ENCODE peak calls at places on chromosomes 7 and 10, in four cellular contexts. D is keratinocyte, J is MM.1S, P is HCT116. Y is an unnamed sample.

GRCh38 chr7:96009162-96009561 is 236.8 kb downstream of the DYNC1I1 start:
- DNase-seq in D (no peak), J (no peak), P (no peak), Y (no peak)

GRCh38 chr10:34311679-34312078 is 503.4 kb downstream of the PARD3 start:
- DNase-seq in D (no peak), J (no peak), P (no peak), Y (no peak)

GRCh38 chr7:48004023-48004422 is 24.6 kb upstream of the HUS1 start:
- DNase-seq in D (no peak), J (no peak), P (no peak), Y (no peak)

GRCh38 chr7:127954371-127954770 is 76.9 kb downstream of the LRRC4 start:
- DNase-seq in D (no peak), J (no peak), P (no peak), Y (no peak)

GRCh38 chr10:69851306-69851705 is 49.6 kb downstream of the COL13A1 start:
- DNase-seq in D (no peak), J (no peak), P (no peak), Y (no peak)

GRCh38 chr10:14009315-14010082 is 321.2 kb downstream of the FRMD4A start:
- DNase-seq in D (no peak), J (no peak), P (no peak), Y (peak)

GRCh38 chr10:8346861-8347260 is 292.4 kb downstream of the GATA3 start:
- DNase-seq in D (no peak), J (no peak), P (no peak), Y (no peak)

GRCh38 chr10:129892571-129893045 is 71.5 kb downstream of the EBF3 start:
- DNase-seq in D (no peak), J (no peak), P (no peak), Y (no peak)

GRCh38 chr7:54921116-54921515 is 97.7 kb upstream of the EGFR start:
- DNase-seq in D (no peak), J (no peak), P (no peak), Y (no peak)

GRCh38 chr10:92014620-92015019 is 91.0 kb downstream of the BTAF1 start:
- DNase-seq in D (no peak), J (no peak), P (no peak), Y (no peak)

GRCh38 chr7:117645456-117646181 is 165.8 kb downstream of the CFTR start:
- DNase-seq in D (peak), J (no peak), P (no peak), Y (peak)

GRCh38 chr7:266851-267840 is 22.8 kb upstream of the FOXL3 start:
- DNase-seq in D (no peak), J (no peak), P (no peak), Y (peak)

GRCh38 chr7:82481499-82482097 is 38.0 kb upstream of the CACNA2D1 start:
- DNase-seq in D (no peak), J (peak), P (peak), Y (peak)

GRCh38 chr7:118311121-118311803 is 86.8 kb downstream of the ANKRD7 start:
- DNase-seq in D (no peak), J (peak), P (peak), Y (peak)

GRCh38 chr10:31622993-31623392 is 304.0 kb downstream of the ZEB1 start:
- DNase-seq in D (no peak), J (no peak), P (no peak), Y (no peak)

GRCh38 chr7:5481241-5482019 is 57.8 kb upstream of the TNRC18 start:
- DNase-seq in D (no peak), J (no peak), P (no peak), Y (no peak)

GRCh38 chr10:63722537-63722936 is 201.3 kb downstream of the REEP3 start:
- DNase-seq in D (no peak), J (no peak), P (no peak), Y (no peak)

GRCh38 chr10:86817246-86817645 is 60.8 kb downstream of the BMPR1A start:
- DNase-seq in D (no peak), J (no peak), P (no peak), Y (peak)

GRCh38 chr7:23893942-23894890 is 184.2 kb downstream of the STK31 start:
- DNase-seq in D (no peak), J (peak), P (no peak), Y (no peak)

GRCh38 chr7:36644625-36645422 is 79.5 kb downstream of the AOAH start:
- DNase-seq in D (no peak), J (no peak), P (no peak), Y (no peak)

GRCh38 chr7:133295484-133295883 is 42.6 kb downstream of the EXOC4 start:
- DNase-seq in D (no peak), J (no peak), P (no peak), Y (no peak)

GRCh38 chr10:13162013-13162364 is 631 bp downstream of the MCM10 start:
- DNase-seq in D (no peak), J (peak), P (no peak), Y (no peak)

GRCh38 chr10:59829601-59830000 is 76.3 kb upstream of the MRLN start:
- DNase-seq in D (no peak), J (no peak), P (no peak), Y (no peak)

GRCh38 chr7:158280467-158281154 is 307.0 kb downstream of the PTPRN2 start:
- DNase-seq in D (no peak), J (no peak), P (no peak), Y (no peak)

GRCh38 chr7:55075464-55075971 is 56.7 kb downstream of the EGFR start:
- DNase-seq in D (no peak), J (no peak), P (no peak), Y (no peak)

GRCh38 chr7:122881324-122881723 is 4.9 kb downstream of the CADPS2 start:
- DNase-seq in D (no peak), J (no peak), P (no peak), Y (no peak)

GRCh38 chr10:71752391-71753090 is 20.8 kb downstream of the VSIR start:
- DNase-seq in D (no peak), J (peak), P (no peak), Y (no peak)

GRCh38 chr7:134736381-134736780 is 43.1 kb upstream of the CALD1 start:
- DNase-seq in D (no peak), J (no peak), P (no peak), Y (no peak)

GRCh38 chr10:102669206-102670064 is 25.2 kb downstream of the TRIM8 start:
- DNase-seq in D (no peak), J (peak), P (peak), Y (peak)

GRCh38 chr10:11373626-11374310 is 237.7 kb downstream of the USP6NL start:
- DNase-seq in D (no peak), J (no peak), P (no peak), Y (no peak)

GRCh38 chr10:110496553-110497437 is 912 bp upstream of the DUSP5 start:
- DNase-seq in D (no peak), J (no peak), P (no peak), Y (no peak)

GRCh38 chr10:101655581-101655980 is 39.4 kb downstream of the FBXW4 start:
- DNase-seq in D (no peak), J (no peak), P (no peak), Y (no peak)

GRCh38 chr7:138935438-138936079 is 45.6 kb downstream of the KIAA1549 start:
- DNase-seq in D (peak), J (no peak), P (peak), Y (peak)

GRCh38 chr10:84258034-84258695 is 13.3 kb downstream of the RGR start:
- DNase-seq in D (no peak), J (no peak), P (no peak), Y (no peak)

GRCh38 chr7:44489955-44490350 is 505 bp downstream of the NUDCD3 start:
- DNase-seq in D (no peak), J (no peak), P (no peak), Y (no peak)

GRCh38 chr10:49055231-49055850 is 60.0 kb downstream of the VSTM4 start:
- DNase-seq in D (no peak), J (no peak), P (no peak), Y (no peak)

GRCh38 chr10:2145486-2145885 is 408.2 kb upstream of the ADARB2 start:
- DNase-seq in D (no peak), J (no peak), P (no peak), Y (no peak)
- H3K9ac ChIP-seq in D (no peak), J (no peak), P (no peak), Y (no peak)

GRCh38 chr10:43671659-43672555 is 23.2 kb upstream of the ZNF32 start:
- DNase-seq in D (no peak), J (peak), P (peak), Y (peak)

GRCh38 chr10:43665054-43665453 is 16.4 kb upstream of the ZNF32 start:
- DNase-seq in D (no peak), J (no peak), P (no peak), Y (no peak)

GRCh38 chr10:43666551-43666950 is 17.9 kb upstream of the ZNF32 start:
- DNase-seq in D (no peak), J (no peak), P (no peak), Y (no peak)

GRCh38 chr10:43667736-43668371 is 19.2 kb upstream of the ZNF32 start:
- DNase-seq in D (no peak), J (no peak), P (no peak), Y (no peak)

GRCh38 chr10:43667317-43667731 is 18.6 kb upstream of the ZNF32 start:
- DNase-seq in D (no peak), J (no peak), P (no peak), Y (no peak)
- H2AFZ ChIP-seq in D (no peak), J (peak), P (no peak), Y (peak)

GRCh38 chr7:74482629-74483401 is 29.1 kb downstream of the GTF2IRD1 start:
- DNase-seq in D (no peak), J (no peak), P (peak), Y (peak)
- H3K9ac ChIP-seq in D (no peak), J (no peak), P (peak), Y (no peak)

DNA sequence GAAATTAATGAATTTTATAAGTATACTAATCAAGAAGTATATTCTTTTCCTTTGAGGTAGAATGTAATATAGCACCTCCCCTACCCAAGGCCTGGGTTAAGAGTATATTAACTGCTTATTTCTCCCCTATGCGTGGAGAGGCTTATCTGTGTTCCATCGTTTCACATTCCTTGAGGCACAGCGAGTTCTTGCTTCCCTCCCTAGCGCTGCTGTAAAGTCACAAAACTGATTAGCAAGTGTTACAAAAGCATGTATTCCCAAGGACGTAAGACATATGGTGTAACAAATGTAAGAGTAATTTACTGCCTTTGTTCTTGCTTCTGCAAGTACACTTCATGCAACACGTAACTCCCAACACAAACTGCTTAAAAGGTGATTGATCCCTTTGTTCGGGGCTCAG is 1.2 kb upstream of the CYP51A1 start:
- DNase-seq in D (no peak), J (no peak), P (no peak), Y (peak)
- H2AFZ ChIP-seq in D (peak), J (no peak), P (no peak), Y (no peak)

GRCh38 chr7:20075992-20076813 is 141.0 kb downstream of the MACC1 start:
- DNase-seq in D (no peak), J (no peak), P (no peak), Y (no peak)
- H3K9ac ChIP-seq in D (no peak), J (no peak), P (no peak), Y (no peak)

DNA sequence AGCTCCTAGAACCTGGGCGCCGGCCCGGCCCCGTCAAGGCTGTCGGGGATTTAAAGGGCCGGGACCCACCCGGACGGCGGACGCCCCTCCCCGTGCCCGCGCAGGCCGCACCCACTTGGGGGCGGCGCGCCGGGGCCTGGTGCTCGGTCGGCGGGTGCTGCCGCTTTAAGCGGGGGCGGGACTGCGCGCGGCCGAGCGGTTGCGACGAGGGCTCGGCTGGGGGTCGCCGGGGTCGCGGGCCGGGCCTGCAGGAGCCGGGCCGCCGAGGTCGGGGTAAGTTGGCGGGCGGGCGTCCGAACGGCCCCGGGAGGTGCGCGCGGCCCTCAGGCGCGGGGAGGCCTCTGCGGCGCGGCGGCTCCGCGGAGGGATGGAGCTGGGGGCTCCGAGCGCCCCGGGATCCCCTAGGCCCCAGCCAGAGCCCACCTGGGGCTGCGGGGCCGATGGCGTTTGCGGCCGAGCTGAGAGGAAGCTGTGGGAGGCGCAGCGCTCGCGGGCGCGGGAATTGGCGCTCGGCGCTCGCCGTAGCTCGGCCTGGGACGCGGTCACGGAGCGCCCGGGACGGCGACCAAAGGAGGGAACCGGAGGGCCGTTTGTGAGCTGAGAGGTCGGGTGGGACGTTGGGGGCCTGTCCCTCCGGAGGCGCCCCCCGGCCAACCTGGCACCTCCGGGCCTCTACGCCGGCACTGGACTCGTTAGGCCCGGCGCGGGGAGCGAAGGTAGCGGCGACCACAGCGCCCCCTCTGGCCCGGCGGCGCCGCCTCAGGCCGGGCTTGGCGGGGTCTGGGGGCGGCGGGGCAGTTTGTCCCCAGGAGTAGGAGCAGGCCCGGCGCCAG is at the start of gene TRRAP:
- DNase-seq in D (no peak), J (peak), P (no peak), Y (peak)
- H2AFZ ChIP-seq in D (peak), J (peak), P (no peak), Y (peak)